ENCODE peak calls at places on chromosomes 13 and 19, in seven cellular contexts. Y, Z, R, L, X, F and Q are unnamed samples.

GRCh38 chr13:36030670-36031331 is 100.4 kb downstream of the DCLK1 start:
- DNase-seq in Y (peak), Z (peak), R (peak), L (no peak), X (no peak), F (peak), Q (no peak)

GRCh38 chr19:50877338-50877737 is 4.1 kb downstream of the KLK2 start:
- DNase-seq in Y (no peak), Z (no peak), R (no peak), L (no peak), X (no peak), F (no peak), Q (no peak)

GRCh38 chr19:42176649-42176989 is 40.9 kb downstream of the DEDD2 start:
- DNase-seq in Y (no peak), Z (peak), R (no peak), L (no peak), X (no peak), F (no peak), Q (no peak)

GRCh38 chr19:28596561-28597071 is 616.3 kb downstream of the UQCRFS1 start:
- DNase-seq in Y (no peak), Z (no peak), R (no peak), L (no peak), X (no peak), F (no peak), Q (no peak)

GRCh38 chr13:99269627-99270252 is 11.6 kb upstream of the GPR18 start:
- DNase-seq in Y (no peak), Z (peak), R (no peak), L (no peak), X (no peak), F (peak), Q (no peak)

GRCh38 chr13:40777166-40777956 is 6.4 kb upstream of the MRPS31 start:
- DNase-seq in Y (no peak), Z (peak), R (peak), L (peak), X (no peak), F (no peak), Q (peak)

GRCh38 chr19:19782783-19783182 is 38.8 kb downstream of the ZNF506 start:
- DNase-seq in Y (no peak), Z (no peak), R (no peak), L (no peak), X (no peak), F (no peak), Q (no peak)

GRCh38 chr13:85419611-85420010 is 379.6 kb downstream of the SLITRK6 start:
- DNase-seq in Y (no peak), Z (no peak), R (no peak), L (no peak), X (no peak), F (no peak), Q (no peak)

DNA sequence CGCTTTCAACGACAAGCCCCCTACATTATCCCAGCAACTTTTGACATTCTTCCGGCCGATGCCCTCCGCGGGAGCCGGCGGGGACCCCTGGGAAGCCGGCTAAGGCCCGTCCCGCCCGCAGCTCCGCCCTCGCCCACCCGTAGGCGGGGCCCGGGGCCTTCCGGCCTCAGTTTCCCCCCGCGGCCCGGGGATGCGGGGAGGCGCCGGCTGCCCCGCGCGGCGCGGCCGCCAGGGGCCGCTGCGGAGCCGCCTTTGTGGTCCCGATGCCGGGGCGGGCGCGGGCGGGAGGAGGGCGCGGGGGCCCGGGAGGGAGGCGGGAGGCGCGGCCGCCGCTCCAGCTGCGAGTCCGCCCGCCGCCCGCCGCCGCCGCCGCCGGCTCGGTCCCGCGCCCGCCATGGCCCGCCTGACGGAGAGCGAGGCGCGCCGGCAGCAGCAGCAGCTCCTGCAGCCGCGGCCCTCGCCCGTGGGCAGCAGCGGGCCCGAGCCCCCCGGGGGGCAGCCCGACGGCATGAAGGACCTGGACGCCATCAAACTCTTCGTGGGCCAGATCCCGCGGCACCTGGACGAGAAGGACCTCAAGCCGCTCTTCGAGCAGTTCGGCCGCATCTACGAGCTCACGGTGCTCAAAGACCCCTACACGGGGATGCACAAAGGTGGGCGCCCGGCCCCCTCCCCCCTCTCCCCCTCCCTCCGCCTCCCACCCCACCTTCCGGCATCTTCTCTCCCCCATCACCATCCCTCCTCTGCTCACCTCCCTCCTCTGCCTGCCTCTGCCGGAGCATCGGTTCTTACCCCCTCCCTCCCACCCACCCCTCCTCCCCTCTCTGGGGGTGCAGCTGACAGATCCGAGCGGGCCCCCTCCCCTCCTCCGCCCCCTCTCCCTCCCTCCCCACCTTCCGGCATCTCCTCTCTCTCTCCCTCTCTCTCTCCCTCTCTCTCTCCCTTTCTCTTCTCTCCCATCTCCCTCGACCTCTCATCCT is at the start of gene CELF5:
- DNase-seq in Y (peak), Z (no peak), R (no peak), L (no peak), X (no peak), F (no peak), Q (no peak)
- TF ChIP-seq CTCF in Y (peak), Z (no peak), R (peak), L (no peak), X (peak), F (peak), Q (peak)

GRCh38 chr13:105219636-105220035 is 1315.8 kb downstream of the EFNB2 start:
- DNase-seq in Y (no peak), Z (peak), R (no peak), L (no peak), X (no peak), F (no peak), Q (no peak)
- H3K4me3 ChIP-seq in Y (no peak), Z (no peak), R (no peak), L (no peak), X (no peak), F (no peak), Q (no peak)

GRCh38 chr19:13902993-13903555 is 2.8 kb downstream of the BRME1 start:
- DNase-seq in Y (no peak), Z (no peak), R (no peak), L (no peak), X (no peak), F (no peak), Q (no peak)
- TF ChIP-seq CTCF in Y (peak), Z (peak), R (peak), L (peak), X (peak), F (peak), Q (peak)

GRCh38 chr19:58561373-58562125 is 3.1 kb upstream of the UBE2M start:
- DNase-seq in Y (peak), Z (no peak), R (no peak), L (no peak), X (no peak), F (no peak), Q (no peak)
- H3K4me3 ChIP-seq in Y (peak), Z (peak), R (peak), L (no peak), X (peak), F (no peak), Q (no peak)

DNA sequence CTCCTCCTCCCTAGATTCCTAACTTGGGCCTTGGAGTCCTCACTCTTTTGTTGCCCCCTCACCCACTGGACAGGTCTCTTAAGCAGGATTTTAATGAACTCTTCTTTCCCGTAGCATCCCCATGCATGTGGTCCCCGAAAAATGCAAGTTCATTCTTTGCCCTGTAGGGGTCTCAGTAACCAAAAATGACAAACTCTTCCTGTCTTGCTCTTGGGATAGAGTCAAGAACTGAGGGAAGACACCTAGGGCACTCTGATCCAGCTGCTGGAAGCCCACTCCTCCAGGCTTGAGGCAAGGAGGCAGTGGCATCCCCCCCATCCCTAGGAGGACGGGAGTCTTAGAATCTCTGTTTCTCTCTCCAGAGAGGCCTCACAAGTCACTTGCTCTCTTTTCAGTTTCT is 987.0 kb downstream of the DIAPH3 start:
- DNase-seq in Y (no peak), Z (no peak), R (no peak), L (no peak), X (no peak), F (no peak), Q (no peak)
- TF ChIP-seq CTCF in Y (no peak), Z (no peak), R (no peak), L (no peak), X (no peak), F (no peak), Q (peak)

DNA sequence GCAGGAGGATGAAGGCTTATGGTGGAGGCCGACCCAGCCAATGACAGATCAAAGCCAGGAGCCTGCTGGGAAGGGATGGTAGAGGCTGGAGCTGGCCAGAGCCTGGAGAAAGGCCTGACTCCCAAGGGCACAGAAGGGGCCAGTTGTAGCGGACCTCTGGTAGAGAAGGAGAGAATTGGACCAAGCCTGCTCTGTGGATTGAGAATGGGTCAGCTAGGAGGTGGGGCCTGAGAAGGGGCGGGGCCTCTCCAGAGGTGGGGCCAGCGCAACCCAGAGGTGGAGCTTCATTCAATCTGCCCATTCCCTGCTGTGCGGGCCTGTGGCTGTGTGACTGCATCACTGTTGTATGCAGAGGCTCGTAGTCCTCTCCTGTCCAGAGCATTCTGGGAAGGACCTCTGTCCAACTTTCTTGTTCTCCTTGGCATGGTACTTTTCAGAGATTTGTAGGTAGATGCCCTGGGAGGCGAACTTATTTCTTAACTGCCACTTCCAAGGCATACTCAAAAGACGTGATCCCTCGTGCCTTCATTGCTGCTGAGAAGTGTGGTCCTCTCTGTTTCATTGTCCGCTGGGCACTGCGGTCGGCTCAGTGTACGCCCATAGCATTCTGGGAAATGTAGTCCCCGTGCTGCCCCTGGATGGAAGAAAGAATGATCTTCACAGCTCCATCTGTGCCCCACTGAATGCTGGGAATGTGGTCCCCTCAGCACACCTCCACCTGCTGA is 6.7 kb downstream of the GRIN2D start:
- DNase-seq in Y (peak), Z (peak), R (peak), L (no peak), X (peak), F (no peak), Q (no peak)
- H3K4me3 ChIP-seq in Y (peak), Z (peak), R (peak), L (no peak), X (no peak), F (peak), Q (no peak)

DNA sequence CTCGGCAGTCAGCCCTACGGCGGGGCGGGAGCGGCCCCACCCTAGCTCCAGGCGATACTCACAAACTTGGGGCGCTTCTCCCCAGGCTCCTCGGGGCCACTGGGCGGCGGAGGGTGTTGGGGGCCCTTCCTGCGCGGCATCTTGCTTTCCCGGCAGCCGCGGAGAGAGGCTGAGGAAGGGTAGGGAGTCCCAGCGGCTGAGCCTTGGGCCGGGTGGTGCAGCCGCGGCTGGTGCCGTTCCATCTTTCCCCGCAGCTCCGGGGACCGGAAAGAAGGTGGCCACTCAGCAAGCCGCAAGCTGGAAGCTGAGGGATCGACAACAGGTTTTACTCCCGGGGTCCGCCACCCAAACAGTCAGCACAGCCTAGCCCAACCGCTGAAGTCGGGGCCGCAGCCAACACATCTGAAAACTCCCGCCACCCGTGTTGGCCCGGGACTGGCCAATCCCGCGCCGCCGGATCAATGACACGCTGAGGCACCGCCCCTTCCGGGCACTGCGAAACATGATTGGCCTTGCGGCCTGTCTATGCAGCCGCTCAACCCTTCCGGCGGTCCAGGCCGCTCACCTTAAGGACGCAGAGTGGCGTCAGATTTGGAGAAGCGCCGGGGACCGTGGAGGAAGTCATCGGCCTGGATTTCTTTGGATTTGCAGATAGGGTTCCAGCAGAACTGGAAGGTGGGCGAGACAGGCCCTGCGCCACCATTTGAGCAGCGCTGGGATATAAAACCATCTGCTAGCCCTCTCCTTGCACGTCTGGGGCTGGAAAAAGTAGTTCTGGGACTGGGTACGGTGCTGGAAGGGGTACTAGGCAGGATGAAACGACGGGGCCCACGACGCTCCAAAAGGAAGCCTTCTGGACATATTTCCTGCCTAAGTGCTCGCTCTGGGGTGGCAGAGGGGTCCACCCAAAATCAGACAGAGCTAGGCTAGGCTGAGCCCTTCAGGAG is at the start of gene DIAPH3:
- DNase-seq in Y (peak), Z (peak), R (peak), L (peak), X (peak), F (peak), Q (peak)
- TF ChIP-seq CTCF in Y (no peak), Z (no peak), R (peak), L (no peak), X (no peak), F (no peak), Q (no peak)

GRCh38 chr19:3580156-3580955 is 4.9 kb upstream of the GIPC3 start:
- DNase-seq in Y (no peak), Z (peak), R (no peak), L (no peak), X (no peak), F (peak), Q (no peak)
- H3K4me3 ChIP-seq in Y (no peak), Z (no peak), R (no peak), L (no peak), X (no peak), F (no peak), Q (no peak)

GRCh38 chr19:36054119-36054732 is at the start of gene THAP8:
- DNase-seq in Y (peak), Z (peak), R (peak), L (peak), X (peak), F (peak), Q (peak)
- TF ChIP-seq CTCF in Y (peak), Z (peak), R (peak), L (peak), X (peak), F (peak), Q (peak)

GRCh38 chr13:37597477-37597876 is 1.1 kb downstream of the POSTN start:
- DNase-seq in Y (no peak), Z (no peak), R (no peak), L (no peak), X (no peak), F (no peak), Q (no peak)

GRCh38 chr13:37602743-37603381 is 4.3 kb upstream of the POSTN start:
- DNase-seq in Y (no peak), Z (no peak), R (no peak), L (no peak), X (no peak), F (no peak), Q (no peak)

GRCh38 chr13:37595162-37595561 is 3.4 kb downstream of the POSTN start:
- DNase-seq in Y (no peak), Z (peak), R (no peak), L (no peak), X (no peak), F (peak), Q (no peak)

GRCh38 chr13:37599509-37599908 is 941 bp upstream of the POSTN start:
- DNase-seq in Y (no peak), Z (peak), R (no peak), L (no peak), X (no peak), F (no peak), Q (no peak)

GRCh38 chr13:37598572-37598971 is at the start of gene POSTN:
- DNase-seq in Y (no peak), Z (peak), R (no peak), L (no peak), X (no peak), F (no peak), Q (no peak)
- H3K4me3 ChIP-seq in Y (peak), Z (peak), R (peak), L (no peak), X (peak), F (peak), Q (no peak)